ENCODE peak calls at places on chromosomes 4 and X, in nine cellular contexts. Q is CD8-positive, alpha-beta T cell; R is effector memory CD4-positive, alpha-beta T cell; Z is CD4-positive, CD25-positive, alpha-beta regulatory T cell; U is DND-41; O is H9; B is lung; M is heart left ventricle; P is cardiac muscle cell. A is an unnamed sample. For H3K4me1, the result is how much of the 10 kb centered on the place peaks cover.

GRCh38 chr4:102537280-102537679 is 36.1 kb downstream of the NFKB1 start:
- DNase-seq in Q (no peak), R (no peak), Z (no peak), U (no peak), O (no peak), B (no peak), M (no peak), P (no peak), A (no peak)

GRCh38 chrX:2498781-2499302 is 1.9 kb downstream of the DHRSX start:
- DNase-seq in Q (no peak), R (no peak), Z (no peak), U (no peak), O (no peak), B (no peak), M (no peak), P (peak), A (peak)

GRCh38 chr4:165201806-165202205 is 5.6 kb upstream of the KLHL2 start:
- DNase-seq in Q (no peak), R (no peak), Z (no peak), U (no peak), O (no peak), B (no peak), M (no peak), P (no peak), A (no peak)

GRCh38 chr4:162681212-162681611 is 485.5 kb downstream of the NAF1 start:
- DNase-seq in Q (no peak), R (no peak), Z (no peak), U (no peak), O (no peak), B (no peak), M (no peak), P (no peak), A (no peak)

GRCh38 chrX:150018931-150019331 is 80.6 kb upstream of the EOLA2 start:
- DNase-seq in Q (no peak), R (no peak), Z (no peak), U (no peak), O (no peak), B (no peak), M (no peak), P (no peak), A (no peak)

GRCh38 chrX:95318882-95319281 is 1365.8 kb upstream of the DIAPH2 start:
- DNase-seq in Q (no peak), R (no peak), Z (no peak), U (no peak), O (peak), B (no peak), M (no peak), P (peak), A (peak)

GRCh38 chr4:37160653-37161052 is 83.9 kb upstream of the NWD2 start:
- DNase-seq in Q (no peak), R (no peak), Z (no peak), U (no peak), O (no peak), B (no peak), M (no peak), P (no peak), A (no peak)

GRCh38 chr4:94649381-94650128 is 108.2 kb upstream of the BMPR1B start:
- DNase-seq in Q (no peak), R (no peak), Z (no peak), U (no peak), O (no peak), B (no peak), M (no peak), P (no peak), A (no peak)

GRCh38 chr4:66647915-66648314 is 897.4 kb downstream of the CENPC start:
- DNase-seq in Q (no peak), R (no peak), Z (no peak), U (no peak), O (no peak), B (no peak), M (no peak), P (no peak), A (no peak)

GRCh38 chr4:134160211-134160610 is 41.4 kb downstream of the PABPC4L start:
- DNase-seq in Q (no peak), R (no peak), Z (no peak), U (no peak), O (no peak), B (no peak), M (no peak), P (no peak), A (no peak)

GRCh38 chr4:15381806-15382338 is 46.0 kb upstream of the C1QTNF7 start:
- DNase-seq in Q (no peak), R (no peak), Z (no peak), U (no peak), O (no peak), B (no peak), M (no peak), P (no peak), A (no peak)

GRCh38 chr4:56821394-56822263 is at the start of gene SPINK2:
- DNase-seq in Q (peak), R (peak), Z (peak), U (peak), O (peak), B (peak), M (peak), P (peak), A (peak)

GRCh38 chrX:150375243-150375642 is 12.1 kb downstream of the MAMLD1 start:
- DNase-seq in Q (peak), R (no peak), Z (no peak), U (no peak), O (no peak), B (no peak), M (no peak), P (no peak), A (no peak)

GRCh38 chr4:98659106-98659592 is 738 bp upstream of the TSPAN5 start:
- DNase-seq in Q (no peak), R (no peak), Z (no peak), U (no peak), O (peak), B (no peak), M (no peak), P (peak), A (peak)

GRCh38 chr4:145347684-145348083 is 134.0 kb upstream of the SMAD1 start:
- DNase-seq in Q (no peak), R (no peak), Z (no peak), U (no peak), O (no peak), B (no peak), M (no peak), P (peak), A (no peak)

GRCh38 chrX:1202251-1202650 is 10.2 kb downstream of the CRLF2 start:
- DNase-seq in Q (no peak), R (no peak), Z (no peak), U (no peak), O (no peak), B (no peak), M (no peak), P (no peak), A (no peak)

GRCh38 chr4:6955261-6955911 is 45.8 kb downstream of the TBC1D14 start:
- DNase-seq in Q (no peak), R (no peak), Z (no peak), U (no peak), O (no peak), B (peak), M (no peak), P (no peak), A (no peak)

GRCh38 chrX:115679460-115679859 is 118.5 kb downstream of the PLS3 start:
- DNase-seq in Q (no peak), R (no peak), Z (no peak), U (no peak), O (no peak), B (no peak), M (no peak), P (peak), A (peak)

DNA sequence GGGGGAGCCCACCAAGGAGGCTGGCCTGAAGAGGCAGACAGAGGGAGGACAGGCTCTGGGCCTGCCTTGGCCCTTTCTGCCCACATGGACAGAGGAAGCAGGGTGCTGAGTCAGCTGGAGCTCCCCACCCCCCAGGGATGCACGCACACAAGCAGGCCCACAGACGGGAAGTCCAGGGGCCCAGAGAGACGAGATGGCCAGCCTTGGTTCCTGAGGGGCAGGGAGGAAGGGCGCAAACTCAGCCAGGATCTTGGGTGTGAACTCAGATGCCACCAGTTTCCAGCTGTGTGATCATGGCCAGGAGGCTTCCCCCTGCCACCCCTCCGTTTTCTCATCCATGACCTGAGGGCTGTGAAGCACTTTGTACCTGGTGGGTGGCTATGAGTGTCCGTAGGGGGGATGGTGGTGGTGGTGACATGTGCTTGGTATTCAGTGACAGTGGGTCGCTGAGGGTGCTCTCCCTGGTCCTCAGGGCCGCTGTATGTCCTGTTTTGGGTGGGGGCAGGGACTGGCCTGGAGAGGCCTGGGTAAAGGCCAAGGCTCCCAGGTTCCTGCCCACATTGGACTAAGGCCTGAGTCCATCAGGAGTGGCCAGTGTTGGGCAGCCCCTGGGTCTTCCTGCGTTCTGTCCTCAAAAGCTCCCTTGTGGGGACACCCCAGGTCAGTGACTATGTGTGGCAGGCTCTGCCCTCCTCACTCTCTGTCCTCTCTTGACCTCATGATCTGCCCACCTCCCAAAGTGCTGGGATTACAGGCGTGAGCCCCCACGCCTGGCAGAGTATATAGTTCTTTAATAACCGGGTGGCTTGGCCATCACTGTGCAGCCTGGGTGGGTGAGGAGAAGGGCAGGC is 2.0 kb downstream of the SH3BP2 start:
- DNase-seq in Q (peak), R (no peak), Z (no peak), U (no peak), O (no peak), B (peak), M (peak), P (no peak), A (no peak)
- H3K4me1 ChIP-seq in Q (half or more), R (under half), Z (half or more), U (under half), O (under half), B (under half), M (half or more), P (under half), A (under half)

DNA sequence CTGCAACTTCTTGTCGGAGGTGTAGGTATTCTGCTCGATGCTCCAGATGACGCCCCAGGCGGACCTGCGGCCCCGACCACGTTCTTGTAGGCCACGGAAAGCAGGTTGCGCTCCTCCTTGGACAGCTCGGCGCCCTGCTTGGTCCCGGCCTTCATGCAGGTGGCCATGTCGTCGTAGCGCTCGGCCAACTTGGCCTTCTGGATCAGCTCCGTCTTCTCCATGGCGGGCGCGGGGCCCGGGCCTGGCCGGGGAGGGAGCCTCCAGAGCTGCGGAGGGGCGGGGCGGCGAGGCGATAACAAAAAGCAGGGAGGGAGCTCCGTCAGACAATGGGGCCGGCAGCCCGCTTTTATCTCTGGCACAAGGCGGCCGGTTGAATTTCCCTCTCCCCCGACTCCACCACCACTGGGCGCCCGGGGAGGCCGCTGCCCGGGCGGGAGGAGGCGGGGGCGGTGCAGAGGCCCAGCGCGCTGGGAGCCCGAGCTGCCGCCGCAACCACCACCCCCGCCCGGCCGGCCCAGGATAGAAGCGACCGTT is 28.3 kb upstream of the DRP2 start:
- DNase-seq in Q (no peak), R (no peak), Z (no peak), U (no peak), O (peak), B (no peak), M (peak), P (peak), A (no peak)
- H3K27ac ChIP-seq in Q (no peak), R (no peak), Z (no peak), U (no peak), O (no peak), B (no peak), M (no peak), P (no peak), A (no peak)

GRCh38 chr4:26863512-26863911 is 2.9 kb downstream of the STIM2 start:
- DNase-seq in Q (no peak), R (no peak), Z (no peak), U (no peak), O (no peak), B (no peak), M (no peak), P (no peak), A (no peak)
- H3K4me1 ChIP-seq in Q (half or more), R (half or more), Z (half or more), U (half or more), O (under half), B (under half), M (under half), P (under half), A (half or more)

GRCh38 chr4:1753256-1753655 is 31.9 kb downstream of the TACC3 start:
- DNase-seq in Q (no peak), R (no peak), Z (no peak), U (no peak), O (no peak), B (no peak), M (no peak), P (no peak), A (no peak)

GRCh38 chr4:1750381-1751154 is 29.2 kb downstream of the TACC3 start:
- DNase-seq in Q (no peak), R (no peak), Z (no peak), U (no peak), O (no peak), B (no peak), M (no peak), P (no peak), A (no peak)

GRCh38 chr4:1751155-1751918 is 30.0 kb downstream of the TACC3 start:
- DNase-seq in Q (no peak), R (no peak), Z (no peak), U (no peak), O (no peak), B (no peak), M (no peak), P (no peak), A (no peak)

GRCh38 chr4:1752284-1753041 is 31.1 kb downstream of the TACC3 start:
- DNase-seq in Q (no peak), R (no peak), Z (peak), U (peak), O (no peak), B (no peak), M (no peak), P (peak), A (no peak)

DNA sequence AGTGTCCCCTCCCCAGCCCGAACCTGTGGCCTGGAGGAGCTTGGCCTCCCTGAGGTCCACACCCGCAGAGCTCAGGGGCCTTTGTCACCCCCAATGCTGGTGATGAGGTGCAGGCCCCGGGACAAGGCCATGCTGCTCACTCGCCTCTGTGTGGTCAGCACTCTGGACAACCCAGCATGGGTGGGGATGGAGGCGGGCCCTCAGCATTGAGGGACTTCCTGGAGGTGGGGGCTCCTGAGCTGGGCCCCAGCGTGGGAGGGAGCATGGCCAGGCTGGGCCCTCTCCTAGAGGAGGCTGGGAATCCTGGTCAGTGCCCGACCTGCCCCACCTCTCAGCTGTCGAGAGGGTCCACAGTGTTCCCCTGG is 30.6 kb downstream of the TACC3 start:
- DNase-seq in Q (no peak), R (no peak), Z (no peak), U (no peak), O (no peak), B (no peak), M (no peak), P (no peak), A (no peak)
- H3K27ac ChIP-seq in Q (no peak), R (no peak), Z (no peak), U (no peak), O (no peak), B (no peak), M (no peak), P (no peak), A (no peak)

GRCh38 chrX:133090410-133090809 is 6.5 kb downstream of the USP26 start:
- DNase-seq in Q (no peak), R (no peak), Z (no peak), U (no peak), O (no peak), B (no peak), M (no peak), P (no peak), A (no peak)
- H3K4me1 ChIP-seq in Q (under half), R (under half), Z (under half), U (under half), O (under half), B (under half), M (under half), P (under half), A (under half)

A was measured in A673.